ENCODE peak calls at places on chromosomes 2 and 18, in six cellular contexts. X is HCT116, R is HepG2, V is K562, B is GM12878, U is H1. F is an unnamed sample.

GRCh38 chr2:122186761-122187222 is 431.3 kb downstream of the TSN start:
- DNase-seq in X (no peak), V (no peak), U (no peak), R (no peak), B (no peak), F (no peak)

GRCh38 chr2:188345439-188345838 is 53.8 kb downstream of the GULP1 start:
- DNase-seq in X (no peak), B (no peak), V (no peak), R (no peak), U (no peak), F (peak)

GRCh38 chr2:121382744-121383143 is 97.7 kb upstream of the TFCP2L1 start:
- DNase-seq in B (no peak), U (no peak), R (no peak), V (no peak), X (no peak), F (no peak)

GRCh38 chr2:121505005-121505404 is 25.7 kb upstream of the RNU4ATAC start:
- DNase-seq in U (no peak), V (no peak), X (no peak), B (no peak), R (no peak), F (peak)

GRCh38 chr2:235850289-235850688 is 317.9 kb downstream of the GBX2 start:
- DNase-seq in R (no peak), X (no peak), B (no peak), V (no peak), U (no peak), F (no peak)

GRCh38 chr2:119428488-119429224 is 3.0 kb upstream of the TMEM37 start:
- DNase-seq in B (no peak), U (no peak), R (no peak), V (no peak), X (no peak), F (no peak)

GRCh38 chr2:134183679-134184078 is 70.2 kb upstream of the MGAT5 start:
- DNase-seq in R (no peak), B (no peak), V (no peak), X (no peak), U (no peak), F (no peak)

GRCh38 chr2:8402222-8402621 is 279.6 kb upstream of the ID2 start:
- DNase-seq in V (no peak), R (no peak), U (no peak), B (no peak), X (no peak), F (no peak)

GRCh38 chr18:3689091-3689490 is 239.1 kb downstream of the TGIF1 start:
- DNase-seq in B (no peak), V (no peak), X (no peak), R (no peak), U (no peak), F (no peak)

GRCh38 chr18:48842259-48843061 is 108.3 kb downstream of the SMAD7 start:
- DNase-seq in B (no peak), V (peak), U (no peak), R (no peak), X (no peak), F (no peak)

GRCh38 chr2:169933124-169933711 is 106.0 kb downstream of the UBR3 start:
- DNase-seq in B (no peak), R (peak), U (no peak), X (peak), V (peak), F (peak)

GRCh38 chr18:27136208-27136535 is 48.9 kb downstream of the CHST9 start:
- DNase-seq in X (no peak), R (peak), U (no peak), B (no peak), V (no peak), F (no peak)

GRCh38 chr2:10028988-10029874 is 14.1 kb upstream of the KLF11 start:
- DNase-seq in R (no peak), U (no peak), B (no peak), V (peak), X (no peak), F (no peak)

DNA sequence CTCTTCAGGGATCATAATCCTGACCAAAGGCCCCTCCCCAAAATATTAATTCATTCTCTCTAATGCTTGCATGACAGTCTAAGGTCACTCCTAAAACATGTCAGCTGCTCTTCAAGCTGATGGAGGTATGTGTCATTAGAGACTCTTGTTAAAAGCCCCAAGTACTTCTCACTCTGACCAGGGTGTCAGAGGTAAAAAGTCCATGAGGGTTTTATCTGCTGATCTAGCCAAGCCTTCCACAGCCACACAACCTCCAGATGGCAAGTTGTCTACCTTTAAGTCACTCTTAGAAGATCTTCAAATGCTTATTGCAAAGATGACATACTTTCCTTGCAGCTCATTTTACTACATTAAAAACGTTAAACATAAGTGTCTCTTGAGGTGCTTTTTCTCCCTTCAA is 83.6 kb upstream of the ETAA1 start:
- DNase-seq in B (no peak), R (no peak), V (no peak), U (no peak), X (no peak), F (no peak)
- TF ChIP-seq CEBPB in B (no peak), R (no peak), V (no peak), U (no peak), X (no peak), F (no peak)

DNA sequence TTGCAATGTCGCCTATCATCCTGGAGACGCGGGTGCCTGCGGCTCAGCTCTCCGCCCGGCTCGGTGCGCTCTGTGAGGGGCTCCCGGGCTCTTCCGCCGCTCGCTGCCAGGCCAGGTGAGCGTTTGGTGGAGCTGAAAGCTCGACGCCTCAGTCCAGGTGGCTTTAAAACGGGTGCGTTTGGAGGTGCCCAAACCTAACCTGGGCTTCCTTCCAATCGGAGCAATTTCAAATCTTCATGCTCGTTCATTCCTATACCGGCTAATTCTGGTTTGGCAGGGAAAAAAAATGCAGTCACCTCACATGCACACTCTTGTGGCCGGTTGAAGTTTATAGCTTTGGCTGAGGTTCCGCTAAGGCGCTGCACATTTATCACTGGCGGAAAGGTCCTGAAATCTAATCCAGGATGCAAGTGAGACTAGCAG is at the start of gene SLC16A14:
- DNase-seq in X (peak), B (peak), V (no peak), U (no peak), R (no peak), F (peak)
- H2AFZ ChIP-seq in X (peak), B (peak), V (no peak), U (peak), R (no peak), F (peak)

GRCh38 chr18:9109523-9109922 is 7.0 kb downstream of the NDUFV2 start:
- DNase-seq in V (no peak), R (no peak), U (no peak), B (no peak), X (no peak), F (peak)

GRCh38 chr18:9106094-9106493 is 3.6 kb downstream of the NDUFV2 start:
- DNase-seq in B (no peak), R (peak), V (no peak), X (no peak), U (no peak), F (no peak)

GRCh38 chr18:9105420-9105819 is 2.9 kb downstream of the NDUFV2 start:
- DNase-seq in X (no peak), U (no peak), R (no peak), B (no peak), V (no peak), F (no peak)

GRCh38 chr18:9108911-9109310 is 6.4 kb downstream of the NDUFV2 start:
- DNase-seq in U (no peak), R (no peak), X (no peak), V (no peak), B (no peak), F (no peak)

DNA sequence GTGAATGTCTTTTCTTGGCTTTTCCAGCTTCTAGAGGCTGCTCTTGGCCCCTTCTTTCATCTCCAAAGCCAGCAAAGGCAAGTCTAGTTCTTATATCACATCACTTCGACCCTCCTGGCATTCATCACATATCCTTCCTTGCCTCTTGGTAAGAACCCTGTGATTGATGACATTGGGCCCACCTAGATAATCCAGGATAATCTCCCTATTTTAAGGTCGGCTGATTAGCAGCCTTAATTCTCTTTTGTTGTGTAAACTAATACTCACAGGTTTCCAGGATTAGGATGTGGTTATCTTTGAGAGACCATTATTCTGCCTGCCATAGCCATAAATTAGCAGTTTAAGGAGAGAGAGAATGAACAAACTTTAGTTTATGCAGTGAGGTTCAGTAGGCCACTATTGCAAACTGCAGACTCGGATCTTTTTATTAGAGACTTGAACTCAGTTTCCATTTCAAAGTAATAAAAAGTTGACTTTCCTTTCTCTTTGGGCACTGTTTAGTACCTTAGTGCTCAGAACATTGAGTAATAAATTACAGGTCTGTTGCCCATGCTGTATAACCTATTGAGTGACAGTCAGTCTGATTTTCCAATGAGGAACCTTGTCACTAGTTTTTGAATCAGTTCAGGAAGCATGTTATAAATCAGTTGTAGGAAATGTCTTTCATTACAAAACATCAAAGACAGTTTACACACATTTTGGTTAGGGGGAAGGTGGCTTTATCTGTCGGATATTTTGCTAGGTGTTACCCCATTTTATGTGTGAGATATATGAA is 4.5 kb downstream of the NDUFV2 start:
- DNase-seq in U (no peak), V (no peak), R (no peak), B (no peak), X (no peak), F (no peak)
- TF ChIP-seq CEBPB in U (no peak), V (no peak), R (no peak), B (no peak), X (no peak), F (no peak)

GRCh38 chr2:241636983-241637232 is at the start of gene THAP4:
- DNase-seq in U (no peak), X (no peak), B (no peak), R (no peak), V (peak), F (no peak)

GRCh38 chr2:241638940-241639339 is 1.4 kb downstream of the ATG4B start:
- DNase-seq in X (no peak), U (no peak), R (no peak), B (no peak), V (no peak), F (no peak)

GRCh38 chr2:241639385-241639784 is 1.9 kb downstream of the ATG4B start:
- DNase-seq in R (no peak), U (no peak), V (no peak), B (no peak), X (no peak), F (no peak)

GRCh38 chr2:241637233-241638062 is at the start of gene ATG4B:
- DNase-seq in B (peak), U (peak), R (peak), V (peak), X (peak), F (peak)

GRCh38 chr2:241638063-241638660 is 669 bp downstream of the ATG4B start:
- DNase-seq in B (no peak), V (no peak), X (no peak), R (no peak), U (no peak), F (no peak)
- H2AFZ ChIP-seq in B (peak), V (no peak), X (no peak), R (no peak), U (no peak), F (peak)

F was measured in IMR-90.